ENCODE peak calls at places on chromosomes 12 and 14, in nine cellular contexts. One of them, this sample, is unnamed.

GRCh38 chr12:57522887-57523705 is 472 bp downstream of the MBD6 start:
- DNase-seq in MV-4-11: peak
- DNase-seq in ELF-1: peak
- DNase-seq in CD8-positive, alpha-beta T cell: peak
- DNase-seq in naive thymus-derived CD4-positive, alpha-beta T cell: no peak
- DNase-seq in RPMI7951: peak
- DNase-seq in NCI-H2107: no peak
- DNase-seq in NCI-H1436: peak
- DNase-seq in germinal center: no peak
- DNase-seq in this sample: no peak

GRCh38 chr12:53069621-53070410 is 9.4 kb downstream of the SPRYD3 start:
- DNase-seq in MV-4-11: no peak
- DNase-seq in ELF-1: no peak
- DNase-seq in CD8-positive, alpha-beta T cell: no peak
- DNase-seq in naive thymus-derived CD4-positive, alpha-beta T cell: no peak
- DNase-seq in RPMI7951: no peak
- DNase-seq in NCI-H2107: no peak
- DNase-seq in NCI-H1436: no peak
- DNase-seq in germinal center: no peak
- DNase-seq in this sample: no peak

GRCh38 chr14:86799244-86799647 is 1193.7 kb downstream of the GALC start:
- DNase-seq in MV-4-11: peak
- DNase-seq in ELF-1: no peak
- DNase-seq in CD8-positive, alpha-beta T cell: no peak
- DNase-seq in naive thymus-derived CD4-positive, alpha-beta T cell: no peak
- DNase-seq in RPMI7951: peak
- DNase-seq in NCI-H2107: no peak
- DNase-seq in NCI-H1436: no peak
- DNase-seq in germinal center: no peak
- DNase-seq in this sample: no peak

GRCh38 chr12:116780942-116781341 is 42.8 kb downstream of the RNFT2 start:
- DNase-seq in MV-4-11: no peak
- DNase-seq in ELF-1: no peak
- DNase-seq in CD8-positive, alpha-beta T cell: no peak
- DNase-seq in naive thymus-derived CD4-positive, alpha-beta T cell: no peak
- DNase-seq in RPMI7951: no peak
- DNase-seq in NCI-H2107: no peak
- DNase-seq in NCI-H1436: no peak
- DNase-seq in germinal center: no peak
- DNase-seq in this sample: no peak

GRCh38 chr14:73961192-73961591 is 11.1 kb downstream of the COQ6 start:
- DNase-seq in MV-4-11: no peak
- DNase-seq in ELF-1: no peak
- DNase-seq in CD8-positive, alpha-beta T cell: no peak
- DNase-seq in naive thymus-derived CD4-positive, alpha-beta T cell: no peak
- DNase-seq in RPMI7951: no peak
- DNase-seq in NCI-H2107: no peak
- DNase-seq in NCI-H1436: no peak
- DNase-seq in germinal center: no peak
- DNase-seq in this sample: no peak

GRCh38 chr14:56199095-56199975 is 81.1 kb downstream of the PELI2 start:
- DNase-seq in MV-4-11: peak
- DNase-seq in ELF-1: peak
- DNase-seq in CD8-positive, alpha-beta T cell: no peak
- DNase-seq in naive thymus-derived CD4-positive, alpha-beta T cell: no peak
- DNase-seq in RPMI7951: peak
- DNase-seq in NCI-H2107: no peak
- DNase-seq in NCI-H1436: no peak
- DNase-seq in germinal center: no peak
- DNase-seq in this sample: no peak

GRCh38 chr12:116142936-116143882 is 134.3 kb downstream of the MED13L start:
- DNase-seq in MV-4-11: peak
- DNase-seq in ELF-1: no peak
- DNase-seq in CD8-positive, alpha-beta T cell: no peak
- DNase-seq in naive thymus-derived CD4-positive, alpha-beta T cell: no peak
- DNase-seq in RPMI7951: peak
- DNase-seq in NCI-H2107: no peak
- DNase-seq in NCI-H1436: no peak
- DNase-seq in germinal center: no peak
- DNase-seq in this sample: no peak

GRCh38 chr14:65604946-65605345 is 192.4 kb downstream of the FUT8 start:
- DNase-seq in MV-4-11: no peak
- DNase-seq in ELF-1: no peak
- DNase-seq in CD8-positive, alpha-beta T cell: no peak
- DNase-seq in naive thymus-derived CD4-positive, alpha-beta T cell: no peak
- DNase-seq in RPMI7951: no peak
- DNase-seq in NCI-H2107: no peak
- DNase-seq in NCI-H1436: no peak
- DNase-seq in germinal center: no peak
- DNase-seq in this sample: no peak

GRCh38 chr12:110641512-110641911 is 27.6 kb downstream of the TCTN1 start:
- DNase-seq in MV-4-11: no peak
- DNase-seq in ELF-1: peak
- DNase-seq in CD8-positive, alpha-beta T cell: no peak
- DNase-seq in naive thymus-derived CD4-positive, alpha-beta T cell: no peak
- DNase-seq in RPMI7951: no peak
- DNase-seq in NCI-H2107: no peak
- DNase-seq in NCI-H1436: no peak
- DNase-seq in germinal center: no peak
- DNase-seq in this sample: no peak

GRCh38 chr14:75667099-75667498 is 6.1 kb downstream of the TTLL5 start:
- DNase-seq in MV-4-11: no peak
- DNase-seq in ELF-1: no peak
- DNase-seq in CD8-positive, alpha-beta T cell: no peak
- DNase-seq in naive thymus-derived CD4-positive, alpha-beta T cell: no peak
- DNase-seq in RPMI7951: no peak
- DNase-seq in NCI-H2107: no peak
- DNase-seq in NCI-H1436: no peak
- DNase-seq in germinal center: no peak
- DNase-seq in this sample: no peak

GRCh38 chr12:120841525-120841924 is 62.6 kb downstream of the SPPL3 start:
- DNase-seq in MV-4-11: no peak
- DNase-seq in ELF-1: no peak
- DNase-seq in CD8-positive, alpha-beta T cell: no peak
- DNase-seq in naive thymus-derived CD4-positive, alpha-beta T cell: no peak
- DNase-seq in RPMI7951: no peak
- DNase-seq in NCI-H2107: no peak
- DNase-seq in NCI-H1436: no peak
- DNase-seq in germinal center: no peak
- DNase-seq in this sample: no peak

GRCh38 chr12:1162083-1162760 is 171.2 kb downstream of the ERC1 start:
- DNase-seq in MV-4-11: no peak
- DNase-seq in ELF-1: no peak
- DNase-seq in CD8-positive, alpha-beta T cell: no peak
- DNase-seq in naive thymus-derived CD4-positive, alpha-beta T cell: no peak
- DNase-seq in RPMI7951: no peak
- DNase-seq in NCI-H2107: peak
- DNase-seq in NCI-H1436: no peak
- DNase-seq in germinal center: no peak
- DNase-seq in this sample: no peak

GRCh38 chr14:84074626-84075025 is 1455.3 kb upstream of the FLRT2 start:
- DNase-seq in MV-4-11: no peak
- DNase-seq in ELF-1: no peak
- DNase-seq in CD8-positive, alpha-beta T cell: no peak
- DNase-seq in naive thymus-derived CD4-positive, alpha-beta T cell: no peak
- DNase-seq in RPMI7951: no peak
- DNase-seq in NCI-H2107: no peak
- DNase-seq in NCI-H1436: no peak
- DNase-seq in germinal center: no peak
- DNase-seq in this sample: no peak

GRCh38 chr14:54976316-54976715 is 50.6 kb downstream of the WDHD1 start:
- DNase-seq in MV-4-11: peak
- DNase-seq in ELF-1: no peak
- DNase-seq in CD8-positive, alpha-beta T cell: no peak
- DNase-seq in naive thymus-derived CD4-positive, alpha-beta T cell: no peak
- DNase-seq in RPMI7951: peak
- DNase-seq in NCI-H2107: no peak
- DNase-seq in NCI-H1436: no peak
- DNase-seq in germinal center: no peak
- DNase-seq in this sample: no peak

GRCh38 chr12:54042970-54043744 is 10.3 kb downstream of the HOXC5 start:
- DNase-seq in MV-4-11: no peak
- DNase-seq in ELF-1: no peak
- DNase-seq in CD8-positive, alpha-beta T cell: no peak
- DNase-seq in naive thymus-derived CD4-positive, alpha-beta T cell: no peak
- DNase-seq in RPMI7951: no peak
- DNase-seq in NCI-H2107: no peak
- DNase-seq in NCI-H1436: no peak
- DNase-seq in germinal center: no peak
- DNase-seq in this sample: no peak

GRCh38 chr12:124720687-124721500 is 142.8 kb downstream of the SCARB1 start:
- DNase-seq in MV-4-11: peak
- DNase-seq in ELF-1: peak
- DNase-seq in CD8-positive, alpha-beta T cell: no peak
- DNase-seq in naive thymus-derived CD4-positive, alpha-beta T cell: no peak
- DNase-seq in RPMI7951: peak
- DNase-seq in NCI-H2107: peak
- DNase-seq in NCI-H1436: peak
- DNase-seq in germinal center: no peak
- DNase-seq in this sample: peak

GRCh38 chr12:115088995-115089841 is 405.2 kb upstream of the TBX3 start:
- DNase-seq in MV-4-11: no peak
- DNase-seq in ELF-1: peak
- DNase-seq in CD8-positive, alpha-beta T cell: no peak
- DNase-seq in naive thymus-derived CD4-positive, alpha-beta T cell: no peak
- DNase-seq in RPMI7951: no peak
- DNase-seq in NCI-H2107: no peak
- DNase-seq in NCI-H1436: no peak
- DNase-seq in germinal center: no peak
- DNase-seq in this sample: no peak

GRCh38 chr12:131592972-131593371 is 117.9 kb upstream of the SFSWAP start:
- DNase-seq in MV-4-11: peak
- DNase-seq in ELF-1: no peak
- DNase-seq in CD8-positive, alpha-beta T cell: no peak
- DNase-seq in naive thymus-derived CD4-positive, alpha-beta T cell: peak
- DNase-seq in RPMI7951: no peak
- DNase-seq in NCI-H2107: no peak
- DNase-seq in NCI-H1436: no peak
- DNase-seq in germinal center: no peak
- DNase-seq in this sample: no peak

GRCh38 chr14:63435204-63435603 is 108.0 kb downstream of the PPP2R5E start:
- DNase-seq in MV-4-11: peak
- DNase-seq in ELF-1: no peak
- DNase-seq in CD8-positive, alpha-beta T cell: no peak
- DNase-seq in naive thymus-derived CD4-positive, alpha-beta T cell: no peak
- DNase-seq in RPMI7951: no peak
- DNase-seq in NCI-H2107: no peak
- DNase-seq in NCI-H1436: no peak
- DNase-seq in germinal center: no peak
- DNase-seq in this sample: no peak

GRCh38 chr14:64507376-64508156 is 3.0 kb downstream of the ZBTB1 start:
- DNase-seq in MV-4-11: no peak
- DNase-seq in ELF-1: no peak
- DNase-seq in CD8-positive, alpha-beta T cell: no peak
- DNase-seq in naive thymus-derived CD4-positive, alpha-beta T cell: no peak
- DNase-seq in RPMI7951: no peak
- DNase-seq in NCI-H2107: no peak
- DNase-seq in NCI-H1436: no peak
- DNase-seq in germinal center: no peak
- DNase-seq in this sample: no peak